ENCODE peak calls at places on chromosomes 12 and 14, in five cellular contexts. T is HL-60; B is bronchial epithelial cell; K is CD4-positive, CD25-positive, alpha-beta regulatory T cell; H is tibial artery. E is an unnamed sample.

GRCh38 chr12:121508533-121508932 is 72.3 kb downstream of the KDM2B start:
- DNase-seq in T (no peak), B (no peak), K (no peak), H (no peak), E (no peak)

GRCh38 chr12:132559652-132560420 is 50.5 kb downstream of the LRCOL1 start:
- DNase-seq in T (peak; percentile 58), B (no peak), K (no peak), H (no peak), E (no peak)

GRCh38 chr12:7439579-7440505 is 4.1 kb downstream of the CD163L1 start:
- DNase-seq in T (no peak), B (peak; percentile 36), K (no peak), H (no peak), E (peak; percentile 75)

GRCh38 chr12:89350661-89351488 is 1.4 kb downstream of the DUSP6 start:
- DNase-seq in T (no peak), B (no peak), K (no peak), H (no peak), E (no peak)

GRCh38 chr14:99502989-99503421 is 21.8 kb downstream of the CCNK start:
- DNase-seq in T (no peak), B (no peak), K (no peak), H (no peak), E (no peak)

GRCh38 chr12:110223777-110224378 is 57.2 kb upstream of the ATP2A2 start:
- DNase-seq in T (no peak), B (peak; percentile 100), K (no peak), H (no peak), E (no peak)

GRCh38 chr12:50686976-50687375 is 76.9 kb upstream of the ATF1 start:
- DNase-seq in T (no peak), B (no peak), K (no peak), H (no peak), E (no peak)

GRCh38 chr12:103301642-103302620 is 193.8 kb downstream of the C12orf42 start:
- DNase-seq in T (no peak), B (no peak), K (no peak), H (no peak), E (no peak)

GRCh38 chr14:81594012-81594411 is 60.4 kb upstream of the SEL1L start:
- DNase-seq in T (no peak), B (peak; percentile 1), K (no peak), H (peak; percentile 32), E (peak; percentile 74)

GRCh38 chr14:71309756-71310155 is 402.5 kb downstream of the PCNX1 start:
- DNase-seq in T (no peak), B (no peak), K (no peak), H (no peak), E (no peak)

GRCh38 chr12:28440209-28440608 is 250.0 kb downstream of the CCDC91 start:
- DNase-seq in T (no peak), B (no peak), K (no peak), H (no peak), E (no peak)

GRCh38 chr12:12902036-12902435 is 10.7 kb downstream of the GPRC5A start:
- DNase-seq in T (no peak), B (peak; percentile 87), K (no peak), H (peak; percentile 48), E (no peak)

GRCh38 chr12:54459355-54459754 is 14.0 kb downstream of the GTSF1 start:
- DNase-seq in T (no peak), B (no peak), K (no peak), H (no peak), E (no peak)

GRCh38 chr12:11164384-11164783 is 6.6 kb upstream of the SMIM10L1 start:
- DNase-seq in T (no peak), B (no peak), K (no peak), H (no peak), E (no peak)

GRCh38 chr14:52328286-52328685 is 14.2 kb downstream of the PTGER2 start:
- DNase-seq in T (no peak), B (peak; percentile 86), K (no peak), H (no peak), E (no peak)

GRCh38 chr14:54593860-54594259 is 26.9 kb downstream of the SAMD4A start:
- DNase-seq in T (no peak), B (peak; percentile 71), K (no peak), H (no peak), E (no peak)

GRCh38 chr14:100726812-100727564 is at the start of gene DLK1:
- DNase-seq in T (no peak), B (no peak), K (no peak), H (no peak), E (no peak)

GRCh38 chr14:100727565-100728240 is 1.0 kb downstream of the DLK1 start:
- DNase-seq in T (no peak), B (no peak), K (no peak), H (no peak), E (no peak)

GRCh38 chr14:100724061-100724460 is 2.6 kb upstream of the DLK1 start:
- DNase-seq in T (no peak), B (no peak), K (no peak), H (no peak), E (no peak)

GRCh38 chr14:100725587-100726387 is 905 bp upstream of the DLK1 start:
- DNase-seq in T (no peak), B (no peak), K (no peak), H (no peak), E (no peak)

GRCh38 chr14:100726467-100726811 is 253 bp upstream of the DLK1 start:
- DNase-seq in T (no peak), B (no peak), K (no peak), H (no peak), E (no peak)
- H3K4me3 ChIP-seq in T (no peak overlapping the region), B (no peak overlapping the region), K (no peak overlapping the region), H (no peak overlapping the region), E (no peak overlapping the region)

GRCh38 chr14:106185837-106186233 is 659.5 kb downstream of the TMEM121 start:
- DNase-seq in T (no peak), B (no peak), K (no peak), H (no peak), E (no peak)
- H3K27me3 ChIP-seq in T (no peaks in the 10 kb centered on the region), B (no peaks in the 10 kb centered on the region), K (no peaks in the 10 kb centered on the region), H (no peaks in the 10 kb centered on the region), E (no peaks in the 10 kb centered on the region)

DNA sequence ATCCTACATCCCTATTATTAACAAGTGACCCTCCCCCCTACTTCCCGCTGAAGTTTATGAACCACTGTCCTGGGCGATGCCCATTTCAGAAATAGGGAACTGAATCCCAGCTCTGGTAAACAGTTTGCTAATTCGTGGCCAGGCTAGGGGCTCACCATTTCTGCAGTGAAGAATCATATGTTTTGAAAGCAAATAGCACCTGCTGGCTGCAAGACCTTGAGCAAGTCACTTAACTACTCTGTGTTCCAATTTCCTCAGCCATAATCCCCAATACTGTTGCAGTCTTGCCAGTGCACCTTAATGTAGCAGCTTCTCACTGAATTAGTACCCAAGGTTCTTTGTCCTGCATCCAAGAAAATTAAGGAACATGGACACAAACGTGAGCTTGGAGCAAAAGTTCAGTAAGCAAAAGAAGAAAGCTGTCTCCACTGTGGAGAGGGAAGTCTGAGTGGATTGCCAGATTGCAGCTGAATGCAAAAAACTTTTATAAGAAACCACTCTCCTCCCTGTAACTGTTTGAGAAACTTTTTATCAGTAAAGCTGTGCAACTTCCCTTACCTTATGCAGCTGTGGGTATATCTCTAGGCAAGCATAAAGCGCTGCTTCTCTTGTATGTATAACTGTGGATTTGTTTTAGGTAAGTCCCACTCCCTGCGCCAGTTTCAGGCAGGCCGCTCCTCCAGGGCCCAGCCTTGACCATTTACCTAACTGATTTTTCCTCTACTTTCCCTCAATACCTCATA is 824 bp downstream of the OAS1 start:
- DNase-seq in T (no peak), B (no peak), K (no peak), H (peak; percentile 41), E (no peak)
- H3K4me3 ChIP-seq in T (no peak overlapping the region), B (no peak overlapping the region), K (peak overlapping the region; percentile 98), H (peak overlapping the region; percentile 38), E (no peak overlapping the region)

GRCh38 chr14:93701562-93701961 is 86.7 kb downstream of the PRIMA1 start:
- DNase-seq in T (no peak), B (no peak), K (no peak), H (no peak), E (no peak)

GRCh38 chr14:93705513-93706156 is 82.7 kb downstream of the PRIMA1 start:
- DNase-seq in T (no peak), B (no peak), K (no peak), H (no peak), E (no peak)

GRCh38 chr14:93702946-93703345 is 85.3 kb downstream of the PRIMA1 start:
- DNase-seq in T (no peak), B (no peak), K (no peak), H (no peak), E (no peak)

GRCh38 chr14:93706360-93706955 is 81.8 kb downstream of the PRIMA1 start:
- DNase-seq in T (no peak), B (no peak), K (no peak), H (no peak), E (no peak)

GRCh38 chr14:93703941-93704340 is 84.3 kb downstream of the PRIMA1 start:
- DNase-seq in T (no peak), B (no peak), K (no peak), H (no peak), E (no peak)
- H3K27me3 ChIP-seq in T (peaks cover 3% of the 10 kb centered on the region), B (no peaks in the 10 kb centered on the region), K (peaks cover 2% of the 10 kb centered on the region), H (no peaks in the 10 kb centered on the region), E (no peaks in the 10 kb centered on the region)